ENCODE peak calls at places on chromosomes 7 and 10, in four cellular contexts. H is kidney epithelial cell; F is activated naive CD4-positive, alpha-beta T cell; Q is endothelial cell. J is an unnamed sample.

GRCh38 chr7:130491841-130492518 is at the start of gene MEST:
- DNase-seq in H (no peak), Q (peak), F (no peak), J (peak)

GRCh38 chr7:74056096-74056915 is 27.3 kb upstream of the LIMK1 start:
- DNase-seq in Q (no peak), H (no peak), F (no peak), J (no peak)

GRCh38 chr7:97460433-97460832 is 271.5 kb upstream of the TAC1 start:
- DNase-seq in F (no peak), Q (no peak), H (no peak), J (no peak)

GRCh38 chr10:102642553-102643345 is 1.5 kb upstream of the TRIM8 start:
- DNase-seq in Q (peak), F (peak), H (no peak), J (peak)

GRCh38 chr10:15719899-15720634 is at the start of gene ITGA8:
- DNase-seq in H (no peak), F (no peak), Q (peak), J (peak)

GRCh38 chr10:72637398-72637857 is 11.5 kb upstream of the MICU1 start:
- DNase-seq in F (no peak), Q (no peak), H (no peak), J (no peak)

GRCh38 chr7:15507708-15508107 is 54.1 kb downstream of the AGMO start:
- DNase-seq in Q (no peak), H (no peak), F (no peak), J (no peak)

GRCh38 chr7:98281757-98282652 is 519 bp downstream of the BRI3 start:
- DNase-seq in H (no peak), F (no peak), Q (peak), J (no peak)